ENCODE peak calls at places on chromosomes 16 and 17, in four cellular contexts. A is uterus; F is stimulated activated CD4-positive, alpha-beta T cell treated with anti-CD3 and anti-CD28 coated beads, Interleukin-2, amount 100 ng/mL, for 48 hours; G is retina. I is an unnamed sample.
A peak's percentile ranks its signal among the peaks of the same experiment; 100 is the strongest.

GRCh38 chr17:78168906-78169793 is 769 bp downstream of the SYNGR2 start:
- DNase-seq in A (peak; percentile 64), F (peak; percentile 45), G (no peak), I (no peak)

GRCh38 chr17:78258323-78259229 is 27.1 kb downstream of the TMEM235 start:
- DNase-seq in A (peak; percentile 48), F (peak; percentile 61), G (no peak), I (peak; percentile 23)

GRCh38 chr17:81429813-81430510 is 34.7 kb downstream of the BAHCC1 start:
- DNase-seq in A (peak; percentile 52), F (no peak), G (peak; percentile 67), I (no peak)

GRCh38 chr16:47144559-47144877 is 773 bp upstream of the NETO2 start:
- DNase-seq in A (no peak), F (no peak), G (no peak), I (no peak)

GRCh38 chr17:60817187-60817586 is 139.5 kb downstream of the BCAS3 start:
- DNase-seq in A (no peak), F (no peak), G (no peak), I (peak; percentile 93)

GRCh38 chr17:72362466-72363335 is 241.9 kb downstream of the SOX9 start:
- DNase-seq in A (no peak), F (no peak), G (no peak), I (peak; percentile 89)

GRCh38 chr16:69611103-69611640 is 45.4 kb downstream of the NFAT5 start:
- DNase-seq in A (no peak), F (no peak), G (no peak), I (no peak)

GRCh38 chr17:67011527-67012175 is 32.7 kb upstream of the CACNG1 start:
- DNase-seq in A (no peak), F (no peak), G (no peak), I (no peak)

GRCh38 chr17:53191878-53192277 is 630.8 kb upstream of the KIF2B start:
- DNase-seq in A (no peak), F (no peak), G (no peak), I (no peak)